ENCODE peak calls at places on chromosomes 11 and 22, in six cellular contexts. T is pancreas; Q is HL-60; R is fibroblast of mammary gland; E is mesothelial cell of epicardium; O is CD8-positive, alpha-beta T cell. K is an unnamed sample.

GRCh38 chr22:35804421-35804820 is 86.7 kb downstream of the APOL5 start:
- DNase-seq in T (no peak), Q (no peak), R (peak; percentile 24), E (no peak), O (no peak), K (no peak)

GRCh38 chr11:11849127-11849746 is 7.5 kb downstream of the USP47 start:
- DNase-seq in T (peak; percentile 48), Q (peak; percentile 72), R (peak; percentile 78), E (no peak), O (peak; percentile 67), K (no peak)

GRCh38 chr11:19723572-19724342 is 11.1 kb downstream of the NAV2 start:
- DNase-seq in T (no peak), Q (no peak), R (peak; percentile 52), E (no peak), O (peak; percentile 74), K (no peak)

GRCh38 chr11:122735031-122735430 is 79.5 kb downstream of the UBASH3B start:
- DNase-seq in T (no peak), Q (no peak), R (no peak), E (no peak), O (no peak), K (no peak)

GRCh38 chr22:30235687-30236170 is 10.8 kb downstream of the LIF start:
- DNase-seq in T (no peak), Q (no peak), R (no peak), E (peak; percentile 68), O (no peak), K (peak; percentile 93)

GRCh38 chr11:115653926-115654325 is 149.7 kb upstream of the CADM1 start:
- DNase-seq in T (no peak), Q (no peak), R (no peak), E (no peak), O (no peak), K (no peak)

GRCh38 chr11:124301482-124301881 is 12.3 kb downstream of the OR8D1 start:
- DNase-seq in T (no peak), Q (peak; percentile 53), R (peak; percentile 75), E (no peak), O (no peak), K (no peak)

GRCh38 chr22:43889366-43890253 is 2.2 kb downstream of the PNPLA5 start:
- DNase-seq in T (no peak), Q (no peak), R (peak; percentile 41), E (no peak), O (no peak), K (peak; percentile 70)

GRCh38 chr11:60947666-60948065 is 4.3 kb downstream of the SLC15A3 start:
- DNase-seq in T (no peak), Q (no peak), R (no peak), E (no peak), O (no peak), K (no peak)

GRCh38 chr22:18096823-18097222 is 13.8 kb upstream of the TUBA8 start:
- DNase-seq in T (no peak), Q (no peak), R (no peak), E (no peak), O (no peak), K (no peak)

GRCh38 chr22:30968015-30968923 is at the start of gene MORC2:
- DNase-seq in T (peak; percentile 86), Q (no peak), R (no peak), E (no peak), O (no peak), K (no peak)

GRCh38 chr22:47788461-47788860 is 1026.0 kb downstream of the TBC1D22A start:
- DNase-seq in T (no peak), Q (no peak), R (no peak), E (peak; percentile 21), O (no peak), K (no peak)

GRCh38 chr22:45720875-45721378 is 49.3 kb downstream of the ATXN10 start:
- DNase-seq in T (no peak), Q (no peak), R (no peak), E (no peak), O (no peak), K (no peak)

GRCh38 chr11:91495837-91496236 is 728.8 kb upstream of the FAT3 start:
- DNase-seq in T (no peak), Q (no peak), R (no peak), E (no peak), O (no peak), K (no peak)
- TF ChIP-seq CTCF in T (no peak), Q (no peak), R (no peak), E (no peak), O (no peak), K (peak; percentile 49)

GRCh38 chr11:103465555-103466140 is 356.4 kb downstream of the DYNC2H1 start:
- DNase-seq in T (no peak), Q (no peak), R (no peak), E (no peak), O (no peak), K (no peak)

GRCh38 chr11:103464420-103464819 is 355.2 kb downstream of the DYNC2H1 start:
- DNase-seq in T (no peak), Q (no peak), R (no peak), E (no peak), O (no peak), K (no peak)
- TF ChIP-seq CTCF in T (no peak), Q (no peak), R (peak; percentile 13), E (no peak), O (no peak), K (peak; percentile 46)

GRCh38 chr11:127071606-127072005 is 71.0 kb upstream of the KIRREL3 start:
- DNase-seq in T (no peak), Q (no peak), R (no peak), E (no peak), O (no peak), K (no peak)

GRCh38 chr11:127074151-127074761 is 73.7 kb upstream of the KIRREL3 start:
- DNase-seq in T (no peak), Q (no peak), R (peak; percentile 9), E (no peak), O (no peak), K (no peak)

GRCh38 chr11:127070808-127071207 is 70.2 kb upstream of the KIRREL3 start:
- DNase-seq in T (no peak), Q (no peak), R (no peak), E (no peak), O (no peak), K (no peak)

DNA sequence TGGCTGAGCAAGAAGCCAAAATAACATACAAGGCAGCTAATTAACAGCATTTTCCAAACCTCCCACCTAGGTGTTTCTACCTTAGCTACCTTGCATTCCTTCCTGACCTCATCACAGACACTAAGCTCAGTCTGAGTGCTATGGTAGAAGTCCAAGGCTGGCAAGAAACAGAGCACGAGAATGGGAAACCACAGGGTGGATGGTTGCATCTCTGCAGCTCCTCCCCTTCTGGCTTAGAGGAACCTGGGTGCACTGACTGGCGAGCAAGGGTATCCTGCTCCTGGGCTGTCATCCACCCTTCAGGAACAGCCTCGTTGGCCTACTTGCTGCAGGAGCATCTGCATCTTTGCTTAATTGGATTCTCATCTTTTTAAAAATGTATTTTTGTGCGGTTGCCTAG is 73.1 kb upstream of the KIRREL3 start:
- DNase-seq in T (no peak), Q (no peak), R (no peak), E (no peak), O (no peak), K (no peak)
- TF ChIP-seq CTCF in T (no peak), Q (no peak), R (no peak), E (no peak), O (no peak), K (no peak)

DNA sequence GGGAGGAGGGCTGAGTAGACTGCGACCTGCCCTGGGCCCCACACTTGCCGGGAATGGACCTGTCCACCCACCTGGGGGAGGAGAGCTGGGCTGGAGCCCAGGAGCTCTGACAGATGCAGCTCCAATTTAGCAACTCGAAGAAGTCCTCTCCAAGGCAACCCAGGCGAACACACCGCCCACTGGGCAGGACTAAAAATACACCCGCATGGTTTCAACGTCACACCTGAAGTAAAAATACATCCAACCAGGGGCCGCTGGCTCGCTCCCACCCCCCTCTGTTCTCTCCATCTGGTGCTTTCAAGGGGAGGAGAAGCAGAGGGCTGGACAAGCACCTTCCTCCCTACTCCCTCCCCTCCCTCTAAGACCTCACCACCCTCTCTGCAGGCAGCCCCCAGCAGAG is 119.9 kb downstream of the FEZ1 start:
- DNase-seq in T (no peak), Q (no peak), R (peak; percentile 5), E (peak; percentile 53), O (no peak), K (no peak)
- TF ChIP-seq CTCF in T (no peak), Q (no peak), R (no peak), E (no peak), O (no peak), K (no peak)

DNA sequence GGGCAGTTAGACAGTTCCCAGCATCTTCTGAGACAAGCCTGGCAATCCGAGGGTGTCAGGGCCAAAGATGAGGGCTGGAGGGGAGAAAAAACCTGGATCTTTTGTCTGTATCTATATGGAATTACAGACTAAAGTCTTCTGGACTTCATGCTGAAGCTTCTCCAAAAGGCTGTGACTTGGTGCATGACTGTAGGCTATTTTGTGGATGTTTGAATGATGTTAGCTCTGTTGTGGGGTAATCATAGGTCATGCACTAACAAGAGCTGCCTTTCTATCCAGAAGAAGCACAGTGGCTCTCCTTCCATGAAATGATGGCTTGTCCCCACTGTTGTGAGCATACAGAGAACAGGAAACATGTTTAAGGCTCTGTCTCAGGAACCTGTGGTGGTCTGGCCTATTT is 263.3 kb upstream of the PLET1 start:
- DNase-seq in T (no peak), Q (no peak), R (no peak), E (no peak), O (no peak), K (no peak)
- TF ChIP-seq CTCF in T (no peak), Q (no peak), R (no peak), E (no peak), O (no peak), K (no peak)

GRCh38 chr11:120564573-120565301 is 53.2 kb downstream of the GRIK4 start:
- DNase-seq in T (no peak), Q (no peak), R (peak; percentile 56), E (no peak), O (no peak), K (peak; percentile 85)
- TF ChIP-seq CTCF in T (no peak), Q (no peak), R (no peak), E (no peak), O (no peak), K (peak; percentile 60)

DNA sequence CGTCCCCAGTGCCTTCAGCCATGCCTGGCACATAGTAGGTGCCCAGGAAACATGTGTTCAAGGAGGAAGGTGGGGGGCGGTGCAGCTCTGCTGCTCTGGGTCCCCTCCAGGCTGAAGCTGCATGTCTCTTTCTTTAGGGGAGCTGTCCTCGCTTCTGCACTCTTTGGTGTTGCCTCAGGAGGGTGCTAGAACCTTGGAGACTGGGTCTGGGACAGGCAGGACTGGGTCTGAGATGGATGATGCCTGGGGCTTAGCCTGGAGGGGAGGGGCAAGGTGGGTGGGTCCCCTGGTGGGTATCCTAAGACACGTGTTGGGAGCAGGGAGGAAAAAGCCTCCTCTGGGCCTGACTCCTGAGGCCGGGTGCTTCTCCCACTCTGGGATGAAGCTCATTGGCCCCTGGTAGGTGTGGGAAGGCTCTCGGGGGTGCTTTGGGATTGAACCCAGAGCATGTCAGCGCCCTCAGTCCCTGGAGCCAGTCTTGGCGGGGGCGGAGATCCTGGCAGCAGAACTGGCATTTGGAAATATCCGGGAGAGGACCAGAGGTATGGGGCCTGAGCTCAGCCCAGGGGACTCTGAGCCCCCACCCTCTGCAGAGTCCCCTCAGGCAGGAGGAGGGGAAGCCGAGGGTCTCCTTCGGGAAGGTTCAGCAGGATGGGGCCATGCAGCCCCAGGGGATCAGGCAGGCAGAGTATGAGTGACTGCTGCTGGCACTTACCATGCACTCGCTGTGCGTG is 6.7 kb upstream of the GSTP1 start:
- DNase-seq in T (no peak), Q (no peak), R (no peak), E (no peak), O (no peak), K (no peak)
- TF ChIP-seq CTCF in T (no peak), Q (no peak), R (no peak), E (no peak), O (no peak), K (no peak)